ENCODE peak calls at places on chromosome 22, in eight cellular contexts. Y is PC-3, V is HCT116, F is GM23338, Z is OCI-LY7, Q is MM.1S, K is SK-N-SH, O is GM23248. C is an unnamed sample.

GRCh38 chr22:36055376-36056310 is 27.0 kb upstream of the RBFOX2 start:
- DNase-seq in Y (no peak), V (no peak), F (no peak), Z (no peak), K (no peak), O (no peak), Q (no peak), C (no peak)

GRCh38 chr22:25728064-25728463 is 13.9 kb upstream of the MYO18B start:
- DNase-seq in O (no peak), F (no peak), Z (no peak), Y (no peak), V (no peak), K (no peak), Q (no peak), C (no peak)

GRCh38 chr22:26743149-26743548 is 85.8 kb downstream of the MIAT start:
- DNase-seq in Z (no peak), V (no peak), F (peak; percentile 24), O (no peak), K (no peak), Y (no peak), Q (no peak), C (no peak)

GRCh38 chr22:37501610-37502341 is 15.6 kb upstream of the MFNG start:
- DNase-seq in O (peak; percentile 95), Y (peak; percentile 90), K (no peak), F (no peak), Q (no peak), V (no peak), Z (no peak), C (peak; percentile 94)

GRCh38 chr22:46093796-46094195 is 56.5 kb upstream of the PPARA start:
- DNase-seq in Q (no peak), Y (no peak), K (no peak), V (no peak), F (no peak), Z (no peak), O (no peak), C (no peak)

GRCh38 chr22:48635031-48635430 is 1192.6 kb downstream of the BRD1 start:
- DNase-seq in K (no peak), Q (no peak), V (no peak), O (no peak), Y (no peak), F (no peak), Z (no peak), C (no peak)

GRCh38 chr22:18950141-18950540 is 14.0 kb upstream of the PRODH start:
- DNase-seq in K (no peak), V (no peak), Y (no peak), Q (no peak), F (no peak), O (no peak), Z (no peak), C (no peak)

GRCh38 chr22:37696657-37697539 is at the start of gene TRIOBP:
- DNase-seq in Z (peak; percentile 97), F (peak; percentile 100), V (peak; percentile 85), O (peak; percentile 98), K (peak; percentile 95), Y (peak; percentile 93), Q (peak; percentile 95), C (peak; percentile 97)

GRCh38 chr22:17943533-17944204 is 80.7 kb downstream of the MICAL3 start:
- DNase-seq in V (no peak), O (no peak), Q (no peak), K (no peak), Z (no peak), Y (no peak), F (no peak), C (no peak)

GRCh38 chr22:17234144-17234623 is 14.9 kb upstream of the ADA2 start:
- DNase-seq in Y (no peak), Z (no peak), V (peak; percentile 34), F (peak; percentile 99), K (no peak), O (peak; percentile 25), Q (no peak), C (no peak)

GRCh38 chr22:49101225-49101624 is 726.4 kb downstream of the BRD1 start:
- DNase-seq in O (no peak), F (no peak), Z (no peak), Y (no peak), K (no peak), Q (no peak), V (no peak), C (no peak)

GRCh38 chr22:48359613-48359965 is 1468.1 kb downstream of the BRD1 start:
- DNase-seq in K (no peak), F (no peak), O (no peak), Z (no peak), V (no peak), Q (no peak), Y (no peak), C (no peak)

GRCh38 chr22:46809153-46809885 is 46.9 kb downstream of the TBC1D22A start:
- DNase-seq in O (no peak), Z (no peak), Q (no peak), V (no peak), Y (no peak), F (no peak), K (no peak), C (no peak)

GRCh38 chr22:41429946-41430332 is 16.7 kb downstream of the TOB2 start:
- DNase-seq in Y (no peak), O (no peak), V (no peak), K (no peak), Z (no peak), Q (no peak), F (no peak), C (no peak)

GRCh38 chr22:41431656-41432055 is 14.9 kb downstream of the TOB2 start:
- DNase-seq in Q (no peak), O (no peak), V (no peak), Z (no peak), F (no peak), Y (no peak), K (no peak), C (no peak)

GRCh38 chr22:41429232-41429945 is 17.2 kb downstream of the TOB2 start:
- DNase-seq in O (peak; percentile 27), Y (no peak), V (no peak), K (no peak), Z (no peak), F (no peak), Q (no peak), C (no peak)

DNA sequence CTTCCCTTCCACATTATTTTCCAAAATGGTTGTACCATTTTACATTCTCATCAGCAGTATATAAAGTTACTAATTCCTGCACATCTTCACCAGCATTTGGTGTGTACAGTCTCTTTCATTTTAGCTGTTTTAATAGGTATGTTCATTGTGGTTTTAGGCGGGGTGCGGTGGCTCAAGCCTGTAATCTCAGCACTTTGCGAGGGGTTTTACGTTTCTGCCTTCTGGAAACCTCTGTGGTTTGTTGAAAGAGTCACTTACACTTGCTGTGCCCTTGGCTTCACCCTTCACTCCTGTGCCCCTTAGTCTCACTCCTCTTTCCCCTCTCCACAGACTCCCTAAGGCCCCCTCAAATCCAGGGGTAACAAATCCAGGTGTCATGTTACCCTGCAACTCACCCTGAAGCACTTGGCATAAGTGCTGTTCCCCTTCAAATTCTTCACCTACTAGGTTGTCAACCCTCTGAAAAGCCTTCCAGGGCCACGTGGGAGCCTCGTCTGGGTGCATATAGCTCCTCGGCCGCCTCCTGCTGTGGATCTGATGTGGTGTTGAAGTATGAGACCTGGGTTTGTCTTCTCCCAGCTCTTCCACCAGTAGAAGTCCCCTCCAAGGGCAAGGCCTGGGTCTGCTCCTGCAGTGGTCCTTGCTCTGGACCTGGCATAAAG is 20.8 kb downstream of the TOB2 start:
- DNase-seq in F (no peak), O (no peak), V (no peak), K (no peak), Y (no peak), Q (peak; percentile 87), Z (no peak), C (no peak)
- TF ChIP-seq EZH2phosphoT487 in F (no peak), O (no peak), V (no peak), K (no peak), Y (no peak), Q (no peak), Z (no peak), C (no peak)

DNA sequence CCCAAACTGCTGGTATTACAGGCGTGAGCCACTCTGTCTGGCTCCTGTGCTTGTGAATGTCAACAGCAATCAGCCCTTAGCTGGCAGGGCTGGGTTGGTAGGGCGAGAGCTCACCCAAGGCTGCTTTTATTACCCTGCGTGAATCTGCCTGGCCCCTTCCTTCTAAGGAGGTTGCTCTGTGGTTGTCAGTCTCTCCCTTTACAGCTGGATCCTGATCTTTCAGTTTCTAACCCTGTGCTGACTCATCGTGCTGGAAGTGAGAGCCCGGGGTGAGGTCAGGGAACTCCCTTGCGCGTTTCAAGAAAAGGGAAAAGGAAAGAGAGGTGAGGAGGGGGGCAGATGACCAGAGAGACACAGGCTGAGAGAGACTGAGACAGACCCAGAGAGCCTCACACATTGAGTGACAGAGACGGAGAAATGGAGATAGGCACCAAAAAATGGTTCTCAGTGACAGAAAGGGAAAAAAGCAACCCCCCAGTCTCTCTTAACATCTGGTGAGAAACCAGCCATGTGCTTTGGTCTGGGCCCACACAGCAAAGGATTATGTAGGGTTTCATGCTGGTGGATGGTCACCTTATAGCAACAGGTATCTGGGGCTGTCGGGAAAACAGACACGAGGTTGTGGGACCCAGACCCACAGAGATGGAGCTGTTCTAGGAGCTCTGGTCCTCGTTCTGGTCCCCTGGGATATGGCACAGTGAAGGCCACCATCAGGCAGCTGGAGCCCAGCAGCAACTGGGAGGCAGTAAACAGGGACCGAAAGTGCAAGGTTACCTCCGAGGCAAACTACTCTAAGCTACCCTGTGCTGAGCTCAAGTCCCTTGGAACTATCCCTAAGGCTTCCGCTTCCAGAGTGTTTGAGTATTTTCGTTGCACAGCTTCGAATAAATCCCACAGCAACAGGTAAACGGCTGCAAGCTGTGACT is 2.5 kb downstream of the TCN2 start:
- DNase-seq in V (no peak), Z (no peak), Q (peak; percentile 92), K (no peak), Y (peak; percentile 78), O (peak; percentile 91), F (peak; percentile 15), C (peak; percentile 85)
- H2AFZ ChIP-seq in V (peak overlapping the region; percentile 82), Z (peak overlapping the region; percentile 21), Q (peak overlapping the region; percentile 19), K (peak overlapping the region; percentile 24), Y (peak overlapping the region; percentile 53), O (peak overlapping the region; percentile 84), F (no peak overlapping the region), C (no peak overlapping the region)

GRCh38 chr22:50305393-50305657 is 2.1 kb downstream of the PLXNB2 start:
- DNase-seq in Y (no peak), V (no peak), F (no peak), Q (no peak), K (no peak), O (no peak), Z (no peak), C (no peak)
- H3K4me1 ChIP-seq in Y (peaks cover 42% of the 10 kb centered on the region), V (peaks cover 50% of the 10 kb centered on the region), F (peaks cover 19% of the 10 kb centered on the region), Q (peaks cover 22% of the 10 kb centered on the region), K (peaks cover 67% of the 10 kb centered on the region), O (peaks cover 54% of the 10 kb centered on the region), Z (peaks cover 90% of the 10 kb centered on the region), C (peaks cover 68% of the 10 kb centered on the region)

GRCh38 chr22:28112130-28112529 is 193.1 kb upstream of the PITPNB start:
- DNase-seq in F (no peak), Z (no peak), Q (no peak), Y (no peak), K (no peak), V (no peak), O (no peak), C (no peak)

GRCh38 chr22:28115426-28115825 is 196.4 kb upstream of the PITPNB start:
- DNase-seq in Z (no peak), K (no peak), O (peak; percentile 30), Y (no peak), F (no peak), V (no peak), Q (no peak), C (no peak)

GRCh38 chr22:28116261-28116673 is 197.2 kb upstream of the PITPNB start:
- DNase-seq in K (no peak), O (peak; percentile 97), Z (no peak), Q (no peak), Y (peak; percentile 61), V (no peak), F (peak; percentile 27), C (peak; percentile 34)

GRCh38 chr22:28111501-28111900 is 192.4 kb upstream of the PITPNB start:
- DNase-seq in Y (no peak), F (no peak), O (peak; percentile 82), Q (no peak), Z (no peak), V (no peak), K (no peak), C (no peak)

GRCh38 chr22:28112548-28113043 is 193.5 kb upstream of the PITPNB start:
- DNase-seq in Z (peak; percentile 40), O (peak; percentile 95), Y (peak; percentile 53), K (peak; percentile 47), V (peak; percentile 48), F (peak; percentile 41), Q (peak; percentile 10), C (peak; percentile 46)
- TF ChIP-seq EZH2phosphoT487 in Z (no peak), O (no peak), Y (no peak), K (no peak), V (no peak), F (no peak), Q (no peak), C (no peak)

C was measured in hepatocyte.